ENCODE peak calls at places on chromosomes 6 and 20, in seven cellular contexts. Z, I, K, R, L, A and J are unnamed samples.

GRCh38 chr20:12012241-12013222 is 94.8 kb downstream of the BTBD3 start:
- DNase-seq in L (peak; percentile 31), A (peak; percentile 58), I (peak; percentile 61), R (no peak), K (peak; percentile 61), Z (no peak), J (peak; percentile 75)

GRCh38 chr6:118940770-118941169 is 5.8 kb upstream of the MCM9 start:
- DNase-seq in A (no peak), R (no peak), K (no peak), I (no peak), L (no peak), Z (no peak), J (no peak)

GRCh38 chr6:17870302-17871168 is 116.9 kb downstream of the KIF13A start:
- DNase-seq in Z (no peak), I (no peak), A (no peak), R (no peak), L (no peak), K (no peak), J (peak; percentile 31)

GRCh38 chr6:129643968-129644367 is 66.0 kb downstream of the ARHGAP18 start:
- DNase-seq in A (no peak), L (no peak), Z (no peak), I (no peak), K (no peak), R (no peak), J (peak; percentile 25)

GRCh38 chr6:10237284-10238043 is 177.4 kb downstream of the TFAP2A start:
- DNase-seq in L (no peak), A (no peak), K (no peak), I (no peak), Z (no peak), R (no peak), J (no peak)

GRCh38 chr6:125714431-125715090 is 34.9 kb upstream of the HEY2 start:
- DNase-seq in L (no peak), R (no peak), K (no peak), Z (no peak), I (no peak), A (no peak), J (no peak)

GRCh38 chr6:2305951-2306350 is 60.5 kb upstream of the GMDS start:
- DNase-seq in I (no peak), L (no peak), Z (no peak), A (no peak), R (no peak), K (no peak), J (no peak)

GRCh38 chr6:44074383-44075136 is 52.7 kb downstream of the MRPL14 start:
- DNase-seq in L (no peak), A (peak; percentile 88), Z (peak; percentile 84), R (peak; percentile 89), I (peak; percentile 76), K (peak; percentile 88), J (peak; percentile 84)

GRCh38 chr20:38932457-38933120 is 6.4 kb downstream of the FAM83D start:
- DNase-seq in Z (no peak), K (peak; percentile 71), L (no peak), I (no peak), R (no peak), A (no peak), J (peak; percentile 84)

GRCh38 chr20:49835031-49835430 is 22.4 kb downstream of the SLC9A8 start:
- DNase-seq in R (no peak), A (no peak), I (no peak), Z (no peak), K (no peak), L (no peak), J (no peak)

GRCh38 chr6:13289789-13290318 is 38.5 kb downstream of the TBC1D7 start:
- DNase-seq in L (no peak), R (no peak), K (peak; percentile 28), I (no peak), A (no peak), Z (no peak), J (no peak)

GRCh38 chr6:30150671-30151395 is 10.2 kb downstream of the TRIM10 start:
- DNase-seq in R (no peak), L (no peak), I (no peak), A (no peak), K (no peak), Z (no peak), J (peak; percentile 15)

GRCh38 chr6:132887204-132887603 is 72.8 kb downstream of the RPS12 start:
- DNase-seq in L (no peak), Z (no peak), A (no peak), I (no peak), R (no peak), K (no peak), J (peak; percentile 3)

GRCh38 chr6:137160763-137161162 is 12.7 kb downstream of the IL22RA2 start:
- DNase-seq in Z (no peak), K (no peak), R (no peak), A (no peak), L (no peak), I (no peak), J (peak; percentile 38)

GRCh38 chr6:127561660-127562059 is 15.3 kb upstream of the C6orf58 start:
- DNase-seq in A (no peak), Z (no peak), I (no peak), R (no peak), L (no peak), K (no peak), J (peak; percentile 11)

GRCh38 chr6:7542878-7543394 is 1.5 kb downstream of the DSP start:
- DNase-seq in K (peak; percentile 44), A (peak; percentile 88), I (no peak), L (peak; percentile 84), Z (peak; percentile 66), R (peak; percentile 82), J (peak; percentile 53)

GRCh38 chr6:170190046-170190445 is 100.8 kb downstream of the DLL1 start:
- DNase-seq in R (no peak), L (no peak), A (no peak), K (no peak), I (no peak), Z (no peak), J (no peak)

GRCh38 chr6:29995346-29995777 is 53.0 kb downstream of the HLA-A start:
- DNase-seq in I (no peak), R (no peak), L (no peak), Z (no peak), K (no peak), A (no peak), J (peak; percentile 30)

GRCh38 chr6:158056355-158056754 is 74.7 kb downstream of the SYNJ2 start:
- DNase-seq in K (no peak), R (no peak), Z (peak; percentile 12), I (no peak), A (no peak), L (no peak), J (no peak)
- H3K4me3 ChIP-seq in K (no peak overlapping the region), R (no peak overlapping the region), Z (no peak overlapping the region), I (no peak overlapping the region), A (no peak overlapping the region), L (no peak overlapping the region), J (no peak overlapping the region)

GRCh38 chr20:35620818-35621559 is 5.4 kb downstream of the SPAG4 start:
- DNase-seq in A (no peak), R (peak; percentile 72), L (no peak), I (no peak), Z (no peak), K (no peak), J (no peak)

GRCh38 chr20:35617397-35618031 is 1.9 kb downstream of the SPAG4 start:
- DNase-seq in A (peak; percentile 79), L (no peak), K (peak; percentile 59), Z (peak; percentile 58), I (no peak), R (peak; percentile 89), J (peak; percentile 72)

GRCh38 chr20:35618372-35619131 is 2.9 kb downstream of the SPAG4 start:
- DNase-seq in K (peak; percentile 16), R (peak; percentile 84), I (no peak), Z (no peak), L (no peak), A (peak; percentile 57), J (peak; percentile 37)

GRCh38 chr20:35618032-35618371 is 2.4 kb downstream of the SPAG4 start:
- DNase-seq in I (no peak), L (no peak), R (peak; percentile 54), Z (no peak), A (no peak), K (no peak), J (no peak)

DNA sequence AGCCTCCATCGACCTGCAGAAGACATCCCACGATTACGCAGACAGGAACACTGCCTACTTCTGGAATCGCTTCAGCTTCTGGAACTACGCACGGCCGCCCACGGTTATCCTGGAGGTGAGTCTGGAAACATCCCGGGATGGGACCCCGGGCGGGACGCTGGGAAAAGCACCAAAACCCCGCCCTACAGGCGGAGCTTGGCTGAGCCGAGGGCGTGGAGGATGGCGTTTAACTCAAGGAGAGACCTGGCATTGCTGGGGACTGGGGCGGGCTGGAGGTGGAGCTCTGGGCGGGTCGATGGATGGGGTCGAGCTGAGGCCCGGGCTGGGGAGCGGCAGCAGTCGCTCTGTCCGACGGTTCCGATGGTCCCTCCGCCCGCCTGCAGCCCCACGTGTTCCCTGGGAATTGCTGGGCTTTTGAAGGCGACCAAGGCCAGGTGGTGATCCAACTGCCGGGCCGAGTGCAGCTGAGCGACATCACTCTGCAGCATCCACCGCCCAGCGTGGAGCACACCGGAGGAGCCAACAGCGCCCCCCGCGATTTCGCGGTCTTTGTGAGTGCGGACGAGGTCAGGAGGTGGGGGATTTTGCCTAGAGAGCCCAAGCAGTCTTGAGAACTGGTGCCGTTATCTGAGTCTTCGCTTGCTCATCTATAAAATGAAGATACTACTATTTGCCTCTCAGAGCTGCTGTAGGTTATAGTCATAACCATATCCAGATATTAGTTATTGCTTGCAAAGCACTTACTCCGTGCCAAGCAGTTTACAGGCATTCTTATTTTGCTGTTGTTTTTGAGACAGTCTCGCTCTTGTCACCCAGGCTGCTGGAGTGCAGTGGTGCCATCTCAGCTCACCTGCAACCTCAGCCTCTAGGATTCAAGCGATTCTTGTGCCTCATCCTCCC is 3.8 kb downstream of the SPAG4 start:
- DNase-seq in I (peak; percentile 82), K (peak; percentile 79), A (peak; percentile 96), Z (peak; percentile 81), R (peak; percentile 94), L (no peak), J (peak; percentile 80)
- TF ChIP-seq CTCF in I (peak; percentile 94), K (peak; percentile 41), A (peak; percentile 72), Z (peak; percentile 36), R (peak; percentile 34), L (peak; percentile 35), J (peak; percentile 36)

GRCh38 chr6:32936247-32937152 is 4.3 kb downstream of the HLA-DMB start:
- DNase-seq in I (no peak), K (no peak), R (no peak), L (no peak), A (no peak), Z (no peak), J (no peak)

GRCh38 chr6:32932132-32932868 is 8.5 kb downstream of the HLA-DMB start:
- DNase-seq in I (no peak), K (peak; percentile 35), A (no peak), L (no peak), Z (no peak), R (no peak), J (peak; percentile 37)

GRCh38 chr6:32933661-32934085 is 7.2 kb downstream of the HLA-DMB start:
- DNase-seq in I (peak; percentile 80), Z (peak; percentile 78), R (peak; percentile 86), A (peak; percentile 80), K (peak; percentile 82), L (peak; percentile 18), J (peak; percentile 86)

GRCh38 chr6:32935551-32936246 is 5.1 kb downstream of the HLA-DMB start:
- DNase-seq in I (no peak), R (no peak), A (no peak), K (no peak), Z (no peak), L (no peak), J (no peak)

GRCh38 chr6:32931211-32931610 is 9.6 kb downstream of the HLA-DMB start:
- DNase-seq in K (no peak), R (no peak), Z (no peak), I (no peak), A (no peak), L (no peak), J (no peak)
- H3K4me3 ChIP-seq in K (no peak overlapping the region), R (no peak overlapping the region), Z (no peak overlapping the region), I (no peak overlapping the region), A (no peak overlapping the region), L (no peak overlapping the region), J (no peak overlapping the region)

GRCh38 chr20:43983359-43983758 is 68.7 kb downstream of the TOX2 start:
- DNase-seq in A (no peak), Z (no peak), R (no peak), K (no peak), L (no peak), I (peak; percentile 52), J (no peak)
- TF ChIP-seq CTCF in A (peak; percentile 43), Z (peak; percentile 29), R (no peak), K (peak; percentile 34), L (peak; percentile 40), I (peak; percentile 73), J (peak; percentile 17)